ENCODE peak calls at places on chromosomes 12 and 14, in eight cellular contexts. G is cardiac muscle cell; K is AG09309; C is astrocyte; F is adrenal gland; D is activated CD8-positive, alpha-beta T cell treated with anti-CD3 and anti-CD28 coated beads for 36 hours; R is colonic mucosa; V is neural progenitor cell. W is an unnamed sample.

GRCh38 chr14:54692261-54692861 is 125.4 kb downstream of the SAMD4A start:
- DNase-seq in G (no peak), K (no peak), C (peak; percentile 56), F (no peak), D (no peak), R (no peak), V (no peak), W (no peak)

GRCh38 chr14:71206766-71207371 is 299.6 kb downstream of the PCNX1 start:
- DNase-seq in G (no peak), K (peak; percentile 79), C (peak; percentile 91), F (peak; percentile 85), D (no peak), R (no peak), V (no peak), W (no peak)

GRCh38 chr14:24145700-24146621 is at the start of gene PSME2:
- DNase-seq in G (no peak), K (peak; percentile 11), C (peak; percentile 69), F (no peak), D (peak; percentile 43), R (no peak), V (no peak), W (no peak)

GRCh38 chr14:67911506-67911905 is 91.9 kb downstream of the RAD51B start:
- DNase-seq in G (no peak), K (no peak), C (peak; percentile 30), F (no peak), D (no peak), R (no peak), V (no peak), W (no peak)

GRCh38 chr12:113154351-113154973 is 4.9 kb downstream of the CFAP73 start:
- DNase-seq in G (peak; percentile 75), K (no peak), C (no peak), F (no peak), D (peak; percentile 41), R (no peak), V (peak; percentile 86), W (no peak)

GRCh38 chr12:129903092-129903945 is 506 bp downstream of the TMEM132D start:
- DNase-seq in G (no peak), K (no peak), C (peak; percentile 7), F (no peak), D (no peak), R (no peak), V (peak; percentile 57), W (no peak)

GRCh38 chr12:53221203-53222076 is 10.6 kb downstream of the RARG start:
- DNase-seq in G (peak; percentile 85), K (no peak), C (peak; percentile 31), F (peak; percentile 74), D (peak; percentile 66), R (peak; percentile 81), V (peak; percentile 94), W (peak; percentile 82)

GRCh38 chr12:25100738-25101445 is 94.1 kb downstream of the DNAI7 start:
- DNase-seq in G (no peak), K (no peak), C (no peak), F (no peak), D (no peak), R (no peak), V (no peak), W (no peak)

GRCh38 chr12:59381106-59381505 is 214.7 kb upstream of the SLC16A7 start:
- DNase-seq in G (no peak), K (no peak), C (no peak), F (no peak), D (no peak), R (no peak), V (no peak), W (no peak)

GRCh38 chr14:94387051-94388026 is 1.1 kb downstream of the SERPINA1 start:
- DNase-seq in G (no peak), K (no peak), C (no peak), F (no peak), D (no peak), R (no peak), V (no peak), W (no peak)

GRCh38 chr14:81384900-81385299 is 15.2 kb downstream of the STON2 start:
- DNase-seq in G (no peak), K (no peak), C (peak; percentile 95), F (no peak), D (no peak), R (no peak), V (peak; percentile 7), W (no peak)

GRCh38 chr12:16307843-16308475 is 30.5 kb upstream of the SLC15A5 start:
- DNase-seq in G (no peak), K (no peak), C (no peak), F (no peak), D (no peak), R (no peak), V (no peak), W (no peak)

GRCh38 chr12:130715996-130716917 is at the start of gene RIMBP2:
- DNase-seq in G (peak; percentile 77), K (no peak), C (peak; percentile 34), F (no peak), D (no peak), R (no peak), V (peak; percentile 82), W (no peak)

GRCh38 chr14:49479432-49479831 is 106.7 kb downstream of the RPS29 start:
- DNase-seq in G (no peak), K (no peak), C (no peak), F (no peak), D (no peak), R (no peak), V (no peak), W (no peak)

GRCh38 chr14:63478024-63478423 is 65.2 kb downstream of the PPP2R5E start:
- DNase-seq in G (no peak), K (no peak), C (no peak), F (no peak), D (peak; percentile 51), R (no peak), V (no peak), W (peak; percentile 57)

GRCh38 chr12:24212496-24212895 is 263.0 kb upstream of the SOX5 start:
- DNase-seq in G (no peak), K (no peak), C (no peak), F (no peak), D (no peak), R (no peak), V (no peak), W (no peak)

DNA sequence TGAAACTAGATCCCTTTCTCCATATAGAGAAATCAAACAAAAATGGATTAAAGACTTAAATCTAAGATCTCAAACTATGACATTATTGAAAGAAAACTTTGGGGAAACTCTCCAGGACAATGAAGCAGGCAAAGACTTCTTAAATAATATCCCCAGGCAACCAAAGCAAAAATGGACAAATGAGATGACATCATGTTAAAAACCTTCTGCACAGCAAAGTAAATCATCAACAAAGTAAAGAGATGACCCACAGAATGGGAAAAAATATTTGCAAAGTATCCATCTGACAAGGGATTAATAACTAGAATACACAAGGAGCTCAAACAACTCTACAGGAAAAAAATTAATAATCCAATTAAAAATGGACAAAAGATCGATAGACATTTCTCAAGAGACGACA is 101.0 kb downstream of the RALGAPA1 start:
- DNase-seq in G (no peak), K (no peak), C (no peak), F (no peak), D (no peak), R (no peak), V (no peak), W (no peak)
- TF ChIP-seq CTCF in G (no peak), K (no peak), C (no peak), F (no peak), D (no peak), R (no peak), V (no peak), W (no peak)

GRCh38 chr12:72141381-72141780 is 130.8 kb upstream of the TRHDE start:
- DNase-seq in G (no peak), K (no peak), C (no peak), F (no peak), D (no peak), R (no peak), V (no peak), W (peak; percentile 44)
- TF ChIP-seq CTCF in G (no peak), K (no peak), C (peak; percentile 15), F (no peak), D (no peak), R (no peak), V (peak; percentile 17), W (no peak)

DNA sequence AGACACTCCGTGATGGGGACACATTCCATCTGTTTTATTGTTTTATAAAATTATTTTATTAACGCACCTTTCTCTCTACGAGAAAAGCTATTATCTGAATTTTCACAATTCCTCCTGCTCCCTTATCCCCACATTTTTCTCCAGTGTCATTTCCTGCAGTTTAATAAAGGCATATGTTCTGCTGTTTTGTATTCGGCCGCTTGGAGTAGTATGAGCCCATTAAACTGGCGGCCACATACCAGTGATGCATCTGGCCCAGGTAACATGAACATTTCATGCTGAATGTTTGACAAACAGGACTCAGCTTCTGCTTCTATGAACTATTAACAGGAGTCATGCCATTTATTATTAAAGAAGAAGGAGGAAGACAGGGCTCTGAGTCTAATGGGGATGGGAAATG is 511.0 kb downstream of the TMEM121 start:
- DNase-seq in G (no peak), K (no peak), C (no peak), F (no peak), D (no peak), R (no peak), V (no peak), W (no peak)
- TF ChIP-seq CTCF in G (no peak), K (no peak), C (no peak), F (no peak), D (no peak), R (no peak), V (no peak), W (no peak)

GRCh38 chr14:35877276-35877675 is 51.1 kb downstream of the BRMS1L start:
- DNase-seq in G (no peak), K (no peak), C (peak; percentile 28), F (no peak), D (no peak), R (no peak), V (no peak), W (no peak)

GRCh38 chr14:35881280-35881679 is 55.1 kb downstream of the BRMS1L start:
- DNase-seq in G (no peak), K (no peak), C (no peak), F (no peak), D (no peak), R (no peak), V (no peak), W (no peak)

GRCh38 chr14:35878272-35879140 is 52.4 kb downstream of the BRMS1L start:
- DNase-seq in G (no peak), K (peak; percentile 60), C (peak; percentile 87), F (peak; percentile 75), D (no peak), R (peak; percentile 71), V (no peak), W (no peak)

GRCh38 chr14:35879141-35879648 is 53.1 kb downstream of the BRMS1L start:
- DNase-seq in G (no peak), K (no peak), C (peak; percentile 68), F (no peak), D (no peak), R (no peak), V (no peak), W (no peak)

DNA sequence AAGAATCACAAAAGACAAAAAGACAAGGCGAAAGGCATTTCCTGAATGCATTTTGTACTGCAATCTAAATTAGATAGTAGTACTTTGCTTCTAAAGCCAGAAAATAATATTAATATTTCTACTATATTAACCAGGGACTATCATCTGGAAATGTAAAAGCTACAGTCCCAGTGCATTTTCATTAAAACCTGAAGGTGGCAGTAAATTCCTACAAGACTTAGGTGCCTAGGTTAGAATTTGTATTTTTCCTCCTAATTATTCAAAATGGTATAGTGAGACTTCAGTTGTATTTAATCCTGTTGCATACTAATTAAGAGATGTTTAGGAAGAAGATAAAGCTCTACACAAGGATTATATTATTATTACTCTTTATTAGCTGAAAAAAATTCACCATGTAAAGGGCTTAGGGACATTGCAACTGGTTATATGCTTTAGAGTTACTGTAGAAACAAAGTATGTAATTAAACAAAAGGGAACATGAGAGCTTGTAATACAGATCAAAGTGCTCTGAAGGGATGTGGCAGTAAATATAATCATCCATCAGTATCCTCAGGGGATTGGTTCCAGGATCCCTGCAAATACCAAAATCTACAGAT is 53.6 kb downstream of the BRMS1L start:
- DNase-seq in G (peak; percentile 3), K (no peak), C (peak; percentile 6), F (no peak), D (no peak), R (no peak), V (peak; percentile 18), W (peak; percentile 42)
- TF ChIP-seq CTCF in G (peak; percentile 46), K (peak; percentile 34), C (peak; percentile 26), F (peak; percentile 54), D (peak; percentile 72), R (peak; percentile 40), V (peak; percentile 71), W (peak; percentile 26)

W was measured in GM13976.